ENCODE peak calls at places on chromosomes 13 and 19, in eight cellular contexts. B, Q, S, X, R, D, C and A are unnamed samples.

GRCh38 chr13:91725646-91726045 is 327.2 kb downstream of the GPC5 start:
- DNase-seq in B (no peak), R (no peak), S (no peak), C (no peak), X (no peak), Q (no peak), D (no peak), A (no peak)

GRCh38 chr19:18798384-18799352 is 7.6 kb upstream of the COMP start:
- DNase-seq in D (no peak), Q (no peak), X (no peak), R (peak), S (no peak), B (peak), C (no peak), A (no peak)

GRCh38 chr13:33119886-33120543 is 103.8 kb downstream of the KL start:
- DNase-seq in X (no peak), C (no peak), D (no peak), R (no peak), Q (peak), B (no peak), S (no peak), A (peak)

GRCh38 chr13:44819245-44819644 is 170.0 kb downstream of the NUFIP1 start:
- DNase-seq in D (no peak), X (peak), B (no peak), C (no peak), S (no peak), R (no peak), Q (peak), A (no peak)

GRCh38 chr13:78241278-78241919 is 322.8 kb upstream of the EDNRB start:
- DNase-seq in S (peak), D (peak), B (peak), X (peak), C (peak), Q (peak), R (peak), A (no peak)

GRCh38 chr19:1401138-1401888 is at the start of gene GAMT:
- DNase-seq in C (peak), X (peak), S (peak), B (no peak), Q (no peak), R (peak), D (no peak), A (peak)

GRCh38 chr19:34838248-34838647 is 65.2 kb upstream of the ZNF599 start:
- DNase-seq in B (no peak), C (no peak), Q (peak), S (no peak), X (peak), D (peak), R (no peak), A (no peak)

GRCh38 chr13:100809856-100810255 is 135.3 kb upstream of the TMTC4 start:
- DNase-seq in D (no peak), X (no peak), C (peak), B (no peak), Q (no peak), R (peak), S (no peak), A (no peak)

GRCh38 chr19:23309926-23310325 is 59.7 kb upstream of the ZNF724 start:
- DNase-seq in S (no peak), X (no peak), Q (peak), D (no peak), C (no peak), R (no peak), B (no peak), A (no peak)